ENCODE peak calls at places on chromosome 12, in seven cellular contexts. One of them, this sample, is unnamed.

GRCh38 chr12:10304161-10304574 is 3.5 kb upstream of the KLRD1 start:
- DNase-seq in GM19239: no peak
- DNase-seq in ascending aorta: no peak
- DNase-seq in Right ventricle myocardium superior: no peak
- DNase-seq in DMS 273 treated with DMSO at 0.1 percent for 48 hours: no peak
- DNase-seq in activated CD4-positive, alpha-beta T cell treated with anti-CD3 and anti-CD28 coated beads for 24 hours: no peak
- DNase-seq in COR-L47: no peak
- DNase-seq in this sample: no peak

GRCh38 chr12:43459285-43459684 is 92.7 kb downstream of the ADAMTS20 start:
- DNase-seq in GM19239: no peak
- DNase-seq in DMS 273 treated with DMSO at 0.1 percent for 48 hours: no peak
- DNase-seq in activated CD4-positive, alpha-beta T cell treated with anti-CD3 and anti-CD28 coated beads for 24 hours: no peak
- DNase-seq in Right ventricle myocardium superior: no peak
- DNase-seq in COR-L47: no peak
- DNase-seq in ascending aorta: no peak
- DNase-seq in this sample: no peak

GRCh38 chr12:93705237-93705636 is 28.1 kb downstream of the CRADD start:
- DNase-seq in COR-L47: no peak
- DNase-seq in GM19239: no peak
- DNase-seq in activated CD4-positive, alpha-beta T cell treated with anti-CD3 and anti-CD28 coated beads for 24 hours: no peak
- DNase-seq in Right ventricle myocardium superior: no peak
- DNase-seq in ascending aorta: no peak
- DNase-seq in DMS 273 treated with DMSO at 0.1 percent for 48 hours: no peak
- DNase-seq in this sample: no peak

GRCh38 chr12:55972045-55972843 is 1.6 kb upstream of the RAB5B start:
- DNase-seq in DMS 273 treated with DMSO at 0.1 percent for 48 hours: no peak
- DNase-seq in GM19239: no peak
- DNase-seq in COR-L47: no peak
- DNase-seq in ascending aorta: no peak
- DNase-seq in Right ventricle myocardium superior: no peak
- DNase-seq in activated CD4-positive, alpha-beta T cell treated with anti-CD3 and anti-CD28 coated beads for 24 hours: no peak
- DNase-seq in this sample: no peak

GRCh38 chr12:49838973-49839633 is 3.8 kb downstream of the BCDIN3D start:
- DNase-seq in Right ventricle myocardium superior: no peak
- DNase-seq in COR-L47: peak; percentile 19
- DNase-seq in GM19239: no peak
- DNase-seq in activated CD4-positive, alpha-beta T cell treated with anti-CD3 and anti-CD28 coated beads for 24 hours: no peak
- DNase-seq in ascending aorta: no peak
- DNase-seq in DMS 273 treated with DMSO at 0.1 percent for 48 hours: peak; percentile 14
- DNase-seq in this sample: no peak

GRCh38 chr12:70048521-70049245 is 194.6 kb upstream of the CNOT2 start:
- DNase-seq in activated CD4-positive, alpha-beta T cell treated with anti-CD3 and anti-CD28 coated beads for 24 hours: no peak
- DNase-seq in COR-L47: no peak
- DNase-seq in ascending aorta: no peak
- DNase-seq in DMS 273 treated with DMSO at 0.1 percent for 48 hours: no peak
- DNase-seq in Right ventricle myocardium superior: no peak
- DNase-seq in GM19239: no peak
- DNase-seq in this sample: no peak

GRCh38 chr12:127717293-127717692 is 549.7 kb upstream of the TMEM132C start:
- DNase-seq in COR-L47: no peak
- DNase-seq in GM19239: no peak
- DNase-seq in DMS 273 treated with DMSO at 0.1 percent for 48 hours: no peak
- DNase-seq in activated CD4-positive, alpha-beta T cell treated with anti-CD3 and anti-CD28 coated beads for 24 hours: no peak
- DNase-seq in Right ventricle myocardium superior: no peak
- DNase-seq in ascending aorta: no peak
- DNase-seq in this sample: no peak

GRCh38 chr12:130747867-130748740 is 32.0 kb upstream of the RIMBP2 start:
- DNase-seq in Right ventricle myocardium superior: peak; percentile 88
- DNase-seq in ascending aorta: no peak
- DNase-seq in activated CD4-positive, alpha-beta T cell treated with anti-CD3 and anti-CD28 coated beads for 24 hours: peak; percentile 64
- DNase-seq in DMS 273 treated with DMSO at 0.1 percent for 48 hours: peak; percentile 32
- DNase-seq in GM19239: peak; percentile 58
- DNase-seq in COR-L47: peak; percentile 71
- DNase-seq in this sample: peak; percentile 66

GRCh38 chr12:120098756-120099470 is 17.6 kb downstream of the RAB35 start:
- DNase-seq in COR-L47: no peak
- DNase-seq in ascending aorta: no peak
- DNase-seq in DMS 273 treated with DMSO at 0.1 percent for 48 hours: no peak
- DNase-seq in GM19239: no peak
- DNase-seq in Right ventricle myocardium superior: no peak
- DNase-seq in activated CD4-positive, alpha-beta T cell treated with anti-CD3 and anti-CD28 coated beads for 24 hours: no peak
- DNase-seq in this sample: no peak

GRCh38 chr12:49973361-49973830 is 649 bp downstream of the AQP6 start:
- DNase-seq in ascending aorta: no peak
- DNase-seq in GM19239: no peak
- DNase-seq in DMS 273 treated with DMSO at 0.1 percent for 48 hours: no peak
- DNase-seq in Right ventricle myocardium superior: no peak
- DNase-seq in COR-L47: no peak
- DNase-seq in activated CD4-positive, alpha-beta T cell treated with anti-CD3 and anti-CD28 coated beads for 24 hours: no peak
- DNase-seq in this sample: no peak

GRCh38 chr12:108214486-108214885 is 85.4 kb downstream of the WSCD2 start:
- DNase-seq in GM19239: peak; percentile 28
- DNase-seq in COR-L47: no peak
- DNase-seq in activated CD4-positive, alpha-beta T cell treated with anti-CD3 and anti-CD28 coated beads for 24 hours: no peak
- DNase-seq in DMS 273 treated with DMSO at 0.1 percent for 48 hours: no peak
- DNase-seq in Right ventricle myocardium superior: peak; percentile 53
- DNase-seq in ascending aorta: no peak
- DNase-seq in this sample: no peak

GRCh38 chr12:88207921-88208640 is 66.0 kb downstream of the TMTC3 start:
- DNase-seq in GM19239: no peak
- DNase-seq in COR-L47: no peak
- DNase-seq in DMS 273 treated with DMSO at 0.1 percent for 48 hours: no peak
- DNase-seq in ascending aorta: no peak
- DNase-seq in Right ventricle myocardium superior: peak; percentile 39
- DNase-seq in activated CD4-positive, alpha-beta T cell treated with anti-CD3 and anti-CD28 coated beads for 24 hours: no peak
- DNase-seq in this sample: no peak

GRCh38 chr12:26723379-26724308 is 109.3 kb downstream of the ITPR2 start:
- DNase-seq in COR-L47: no peak
- DNase-seq in GM19239: no peak
- DNase-seq in ascending aorta: no peak
- DNase-seq in Right ventricle myocardium superior: no peak
- DNase-seq in DMS 273 treated with DMSO at 0.1 percent for 48 hours: no peak
- DNase-seq in activated CD4-positive, alpha-beta T cell treated with anti-CD3 and anti-CD28 coated beads for 24 hours: no peak
- DNase-seq in this sample: no peak

GRCh38 chr12:89070603-89071002 is 281.7 kb downstream of the DUSP6 start:
- DNase-seq in GM19239: no peak
- DNase-seq in COR-L47: no peak
- DNase-seq in activated CD4-positive, alpha-beta T cell treated with anti-CD3 and anti-CD28 coated beads for 24 hours: no peak
- DNase-seq in Right ventricle myocardium superior: no peak
- DNase-seq in DMS 273 treated with DMSO at 0.1 percent for 48 hours: no peak
- DNase-seq in ascending aorta: no peak
- DNase-seq in this sample: no peak

GRCh38 chr12:120339256-120339655 is 11.7 kb upstream of the PLA2G1B start:
- DNase-seq in activated CD4-positive, alpha-beta T cell treated with anti-CD3 and anti-CD28 coated beads for 24 hours: no peak
- DNase-seq in GM19239: no peak
- DNase-seq in ascending aorta: no peak
- DNase-seq in COR-L47: no peak
- DNase-seq in DMS 273 treated with DMSO at 0.1 percent for 48 hours: no peak
- DNase-seq in Right ventricle myocardium superior: no peak
- DNase-seq in this sample: no peak

GRCh38 chr12:27000962-27001361 is 13.2 kb downstream of the TM7SF3 start:
- DNase-seq in COR-L47: no peak
- DNase-seq in DMS 273 treated with DMSO at 0.1 percent for 48 hours: no peak
- DNase-seq in Right ventricle myocardium superior: no peak
- DNase-seq in ascending aorta: no peak
- DNase-seq in GM19239: no peak
- DNase-seq in activated CD4-positive, alpha-beta T cell treated with anti-CD3 and anti-CD28 coated beads for 24 hours: no peak
- DNase-seq in this sample: no peak

GRCh38 chr12:6089041-6089823 is 35.2 kb downstream of the VWF start:
- DNase-seq in COR-L47: no peak
- DNase-seq in Right ventricle myocardium superior: no peak
- DNase-seq in activated CD4-positive, alpha-beta T cell treated with anti-CD3 and anti-CD28 coated beads for 24 hours: no peak
- DNase-seq in ascending aorta: no peak
- DNase-seq in GM19239: no peak
- DNase-seq in DMS 273 treated with DMSO at 0.1 percent for 48 hours: no peak
- DNase-seq in this sample: no peak

GRCh38 chr12:53338916-53339315 is 2.8 kb upstream of the SP7 start:
- DNase-seq in DMS 273 treated with DMSO at 0.1 percent for 48 hours: no peak
- DNase-seq in Right ventricle myocardium superior: no peak
- DNase-seq in activated CD4-positive, alpha-beta T cell treated with anti-CD3 and anti-CD28 coated beads for 24 hours: no peak
- DNase-seq in ascending aorta: no peak
- DNase-seq in GM19239: no peak
- DNase-seq in COR-L47: no peak
- DNase-seq in this sample: no peak

GRCh38 chr12:94710933-94711332 is 60.6 kb upstream of the TMCC3 start:
- DNase-seq in Right ventricle myocardium superior: no peak
- DNase-seq in GM19239: peak; percentile 12
- DNase-seq in DMS 273 treated with DMSO at 0.1 percent for 48 hours: no peak
- DNase-seq in COR-L47: peak; percentile 9
- DNase-seq in activated CD4-positive, alpha-beta T cell treated with anti-CD3 and anti-CD28 coated beads for 24 hours: no peak
- DNase-seq in ascending aorta: no peak
- DNase-seq in this sample: no peak

GRCh38 chr12:27257104-27257848 is 13.2 kb downstream of the STK38L start:
- DNase-seq in DMS 273 treated with DMSO at 0.1 percent for 48 hours: no peak
- DNase-seq in activated CD4-positive, alpha-beta T cell treated with anti-CD3 and anti-CD28 coated beads for 24 hours: no peak
- DNase-seq in COR-L47: no peak
- DNase-seq in Right ventricle myocardium superior: no peak
- DNase-seq in ascending aorta: no peak
- DNase-seq in GM19239: no peak
- DNase-seq in this sample: no peak

GRCh38 chr12:5723071-5723470 is 222.0 kb downstream of the ANO2 start:
- DNase-seq in DMS 273 treated with DMSO at 0.1 percent for 48 hours: no peak
- DNase-seq in Right ventricle myocardium superior: no peak
- DNase-seq in activated CD4-positive, alpha-beta T cell treated with anti-CD3 and anti-CD28 coated beads for 24 hours: no peak
- DNase-seq in COR-L47: no peak
- DNase-seq in ascending aorta: no peak
- DNase-seq in GM19239: no peak
- DNase-seq in this sample: no peak

GRCh38 chr12:107718606-107719005 is 33.0 kb downstream of the PWP1 start:
- DNase-seq in ascending aorta: no peak
- DNase-seq in GM19239: no peak
- DNase-seq in Right ventricle myocardium superior: no peak
- DNase-seq in activated CD4-positive, alpha-beta T cell treated with anti-CD3 and anti-CD28 coated beads for 24 hours: no peak
- DNase-seq in COR-L47: no peak
- DNase-seq in DMS 273 treated with DMSO at 0.1 percent for 48 hours: no peak
- DNase-seq in this sample: no peak

GRCh38 chr12:122851820-122852219 is 16.6 kb downstream of the HIP1R start:
- DNase-seq in GM19239: no peak
- DNase-seq in activated CD4-positive, alpha-beta T cell treated with anti-CD3 and anti-CD28 coated beads for 24 hours: no peak
- DNase-seq in COR-L47: no peak
- DNase-seq in ascending aorta: peak; percentile 39
- DNase-seq in DMS 273 treated with DMSO at 0.1 percent for 48 hours: no peak
- DNase-seq in Right ventricle myocardium superior: no peak
- DNase-seq in this sample: no peak

GRCh38 chr12:7756993-7757392 is 8.0 kb upstream of the NANOGNB start:
- DNase-seq in ascending aorta: no peak
- DNase-seq in activated CD4-positive, alpha-beta T cell treated with anti-CD3 and anti-CD28 coated beads for 24 hours: no peak
- DNase-seq in DMS 273 treated with DMSO at 0.1 percent for 48 hours: no peak
- DNase-seq in COR-L47: no peak
- DNase-seq in GM19239: no peak
- DNase-seq in Right ventricle myocardium superior: no peak
- DNase-seq in this sample: no peak

GRCh38 chr12:23555180-23555784 is 394.2 kb downstream of the SOX5 start:
- DNase-seq in ascending aorta: no peak
- DNase-seq in Right ventricle myocardium superior: no peak
- DNase-seq in DMS 273 treated with DMSO at 0.1 percent for 48 hours: no peak
- DNase-seq in activated CD4-positive, alpha-beta T cell treated with anti-CD3 and anti-CD28 coated beads for 24 hours: no peak
- DNase-seq in COR-L47: no peak
- DNase-seq in GM19239: no peak
- DNase-seq in this sample: no peak

GRCh38 chr12:55983229-55983849 is 9.5 kb downstream of the RAB5B start:
- DNase-seq in Right ventricle myocardium superior: no peak
- DNase-seq in activated CD4-positive, alpha-beta T cell treated with anti-CD3 and anti-CD28 coated beads for 24 hours: no peak
- DNase-seq in GM19239: no peak
- DNase-seq in DMS 273 treated with DMSO at 0.1 percent for 48 hours: no peak
- DNase-seq in COR-L47: no peak
- DNase-seq in ascending aorta: no peak
- DNase-seq in this sample: no peak

GRCh38 chr12:124191024-124191359 is 103.9 kb upstream of the RFLNA start:
- DNase-seq in activated CD4-positive, alpha-beta T cell treated with anti-CD3 and anti-CD28 coated beads for 24 hours: no peak
- DNase-seq in GM19239: no peak
- DNase-seq in Right ventricle myocardium superior: no peak
- DNase-seq in DMS 273 treated with DMSO at 0.1 percent for 48 hours: no peak
- DNase-seq in COR-L47: no peak
- DNase-seq in ascending aorta: no peak
- DNase-seq in this sample: no peak

GRCh38 chr12:53061404-53062010 is 11.6 kb downstream of the TNS2 start:
- DNase-seq in Right ventricle myocardium superior: peak; percentile 58
- DNase-seq in ascending aorta: no peak
- DNase-seq in COR-L47: peak; percentile 88
- DNase-seq in DMS 273 treated with DMSO at 0.1 percent for 48 hours: no peak
- DNase-seq in activated CD4-positive, alpha-beta T cell treated with anti-CD3 and anti-CD28 coated beads for 24 hours: no peak
- DNase-seq in GM19239: no peak
- DNase-seq in this sample: peak; percentile 82

GRCh38 chr12:6914246-6914947 is at the start of gene ENO2:
- DNase-seq in Right ventricle myocardium superior: peak; percentile 81
- DNase-seq in activated CD4-positive, alpha-beta T cell treated with anti-CD3 and anti-CD28 coated beads for 24 hours: peak; percentile 69
- DNase-seq in COR-L47: peak; percentile 27
- DNase-seq in GM19239: no peak
- DNase-seq in DMS 273 treated with DMSO at 0.1 percent for 48 hours: peak; percentile 7
- DNase-seq in ascending aorta: peak; percentile 51
- DNase-seq in this sample: peak; percentile 95

GRCh38 chr12:18895946-18896345 is 158.0 kb downstream of the CAPZA3 start:
- DNase-seq in Right ventricle myocardium superior: peak; percentile 79
- DNase-seq in GM19239: no peak
- DNase-seq in ascending aorta: no peak
- DNase-seq in DMS 273 treated with DMSO at 0.1 percent for 48 hours: no peak
- DNase-seq in activated CD4-positive, alpha-beta T cell treated with anti-CD3 and anti-CD28 coated beads for 24 hours: no peak
- DNase-seq in COR-L47: no peak
- DNase-seq in this sample: no peak

GRCh38 chr12:100926669-100927248 is 132.2 kb downstream of the ANO4 start:
- DNase-seq in GM19239: no peak
- DNase-seq in Right ventricle myocardium superior: no peak
- DNase-seq in DMS 273 treated with DMSO at 0.1 percent for 48 hours: no peak
- DNase-seq in activated CD4-positive, alpha-beta T cell treated with anti-CD3 and anti-CD28 coated beads for 24 hours: no peak
- DNase-seq in ascending aorta: no peak
- DNase-seq in COR-L47: no peak
- DNase-seq in this sample: no peak

GRCh38 chr12:47902131-47902639 is 2.6 kb downstream of the VDR start:
- DNase-seq in Right ventricle myocardium superior: no peak
- DNase-seq in ascending aorta: no peak
- DNase-seq in COR-L47: no peak
- DNase-seq in GM19239: no peak
- DNase-seq in DMS 273 treated with DMSO at 0.1 percent for 48 hours: no peak
- DNase-seq in activated CD4-positive, alpha-beta T cell treated with anti-CD3 and anti-CD28 coated beads for 24 hours: no peak
- DNase-seq in this sample: no peak

GRCh38 chr12:49188205-49188915 is 520 bp downstream of the TUBA1A start:
- DNase-seq in COR-L47: peak; percentile 48
- DNase-seq in Right ventricle myocardium superior: peak; percentile 94
- DNase-seq in DMS 273 treated with DMSO at 0.1 percent for 48 hours: no peak
- DNase-seq in activated CD4-positive, alpha-beta T cell treated with anti-CD3 and anti-CD28 coated beads for 24 hours: peak; percentile 51
- DNase-seq in GM19239: peak; percentile 20
- DNase-seq in ascending aorta: peak; percentile 41
- DNase-seq in this sample: peak; percentile 85

GRCh38 chr12:109053382-109054123 is 1.2 kb downstream of the USP30 start:
- DNase-seq in ascending aorta: no peak
- DNase-seq in activated CD4-positive, alpha-beta T cell treated with anti-CD3 and anti-CD28 coated beads for 24 hours: peak; percentile 14
- DNase-seq in GM19239: peak; percentile 32
- DNase-seq in Right ventricle myocardium superior: no peak
- DNase-seq in DMS 273 treated with DMSO at 0.1 percent for 48 hours: no peak
- DNase-seq in COR-L47: no peak
- DNase-seq in this sample: no peak

GRCh38 chr12:103771466-103771865 is 69.6 kb downstream of the NT5DC3 start:
- DNase-seq in DMS 273 treated with DMSO at 0.1 percent for 48 hours: no peak
- DNase-seq in Right ventricle myocardium superior: no peak
- DNase-seq in activated CD4-positive, alpha-beta T cell treated with anti-CD3 and anti-CD28 coated beads for 24 hours: no peak
- DNase-seq in GM19239: no peak
- DNase-seq in ascending aorta: no peak
- DNase-seq in COR-L47: peak; percentile 13
- DNase-seq in this sample: no peak

GRCh38 chr12:130064999-130065398 is 97.3 kb upstream of the FZD10 start:
- DNase-seq in COR-L47: no peak
- DNase-seq in activated CD4-positive, alpha-beta T cell treated with anti-CD3 and anti-CD28 coated beads for 24 hours: no peak
- DNase-seq in ascending aorta: no peak
- DNase-seq in DMS 273 treated with DMSO at 0.1 percent for 48 hours: no peak
- DNase-seq in Right ventricle myocardium superior: no peak
- DNase-seq in GM19239: no peak
- DNase-seq in this sample: no peak

GRCh38 chr12:92019491-92020277 is 126.0 kb downstream of the BTG1 start:
- DNase-seq in GM19239: no peak
- DNase-seq in activated CD4-positive, alpha-beta T cell treated with anti-CD3 and anti-CD28 coated beads for 24 hours: no peak
- DNase-seq in COR-L47: no peak
- DNase-seq in ascending aorta: no peak
- DNase-seq in DMS 273 treated with DMSO at 0.1 percent for 48 hours: no peak
- DNase-seq in Right ventricle myocardium superior: no peak
- DNase-seq in this sample: no peak

GRCh38 chr12:7375145-7375543 is 68.8 kb downstream of the CD163L1 start:
- DNase-seq in COR-L47: no peak
- DNase-seq in activated CD4-positive, alpha-beta T cell treated with anti-CD3 and anti-CD28 coated beads for 24 hours: no peak
- DNase-seq in DMS 273 treated with DMSO at 0.1 percent for 48 hours: no peak
- DNase-seq in ascending aorta: no peak
- DNase-seq in GM19239: no peak
- DNase-seq in Right ventricle myocardium superior: no peak
- DNase-seq in this sample: no peak